ENCODE peak calls at places on chromosomes 5 and 9, in four cellular contexts. T is ELF-1, W is tibial nerve, A is Kasumi-1. I is an unnamed sample.

GRCh38 chr5:66828551-66829421 is 232.6 kb downstream of the MAST4 start:
- DNase-seq in T (peak), W (peak), A (no peak), I (no peak)

GRCh38 chr9:14910178-14910805 is at the start of gene FREM1:
- DNase-seq in A (no peak), W (no peak), T (peak), I (peak)

GRCh38 chr9:125748511-125749099 is 1.4 kb downstream of the PBX3 start:
- DNase-seq in A (no peak), W (no peak), T (peak), I (no peak)

GRCh38 chr9:91966503-91966902 is 16.5 kb upstream of the ROR2 start:
- DNase-seq in T (no peak), A (no peak), W (no peak), I (no peak)

GRCh38 chr5:179119415-179120170 is 59.4 kb downstream of the ZNF354C start:
- DNase-seq in T (no peak), W (no peak), A (no peak), I (no peak)

GRCh38 chr9:27154923-27155322 is 45.9 kb downstream of the TEK start:
- DNase-seq in A (peak), W (peak), T (peak), I (no peak)

GRCh38 chr5:1004598-1005361 is 3.8 kb upstream of the NKD2 start:
- DNase-seq in A (peak), T (peak), W (peak), I (peak)

GRCh38 chr9:76687861-76688374 is 76.3 kb upstream of the PCA3 start:
- DNase-seq in A (no peak), W (no peak), T (no peak), I (no peak)

GRCh38 chr9:123550012-123550411 is 194.0 kb downstream of the CRB2 start:
- DNase-seq in A (no peak), T (peak), W (no peak), I (no peak)

GRCh38 chr9:4700932-4701331 is 21.6 kb downstream of the CDC37L1 start:
- DNase-seq in A (no peak), W (no peak), T (no peak), I (no peak)

GRCh38 chr9:112443200-112443599 is 43.4 kb upstream of the KIAA1958 start:
- DNase-seq in W (no peak), A (peak), T (no peak), I (no peak)

GRCh38 chr5:172439785-172440480 is 14.4 kb downstream of the SH3PXD2B start:
- DNase-seq in T (no peak), W (no peak), A (no peak), I (peak)

GRCh38 chr5:88888291-88888690 is 5.3 kb upstream of the MEF2C start:
- DNase-seq in W (no peak), T (no peak), A (no peak), I (no peak)

GRCh38 chr5:127085371-127085770 is 12.1 kb upstream of the C5orf63 start:
- DNase-seq in A (no peak), T (no peak), W (no peak), I (no peak)

GRCh38 chr9:27365977-27366376 is 69.0 kb upstream of the EQTN start:
- DNase-seq in W (no peak), A (no peak), T (no peak), I (no peak)

GRCh38 chr5:151022511-151023018 is 2.2 kb downstream of the GPX3 start:
- DNase-seq in T (no peak), W (no peak), A (no peak), I (peak)